ENCODE peak calls at places on chromosome 16, in six cellular contexts. H is A172; B is heart right ventricle; V is stimulated activated CD8-positive, alpha-beta memory T cell treated with anti-CD3 and anti-CD28 coated beads, Interleukin-4, amount 100 ng/mL, for 24 hours; X is mammary epithelial cell; L is natural killer cell. N is an unnamed sample.

GRCh38 chr16:84310642-84311041 is 16.0 kb downstream of the WFDC1 start:
- DNase-seq in L (no peak), H (no peak), B (no peak), V (no peak), X (no peak), N (no peak)

GRCh38 chr16:75263291-75263962 is 12.0 kb upstream of the BCAR1 start:
- DNase-seq in V (no peak), L (no peak), X (no peak), B (no peak), H (no peak), N (no peak)

GRCh38 chr16:57349212-57350031 is 9.2 kb upstream of the CCL22 start:
- DNase-seq in L (no peak), B (no peak), X (no peak), V (no peak), H (no peak), N (no peak)

GRCh38 chr16:88406096-88407041 is 23.6 kb downstream of the ZNF469 start:
- DNase-seq in X (no peak), V (no peak), B (no peak), H (no peak), L (no peak), N (no peak)

GRCh38 chr16:65284583-65284982 is 162.7 kb upstream of the CDH11 start:
- DNase-seq in B (no peak), H (no peak), X (no peak), V (no peak), L (no peak), N (no peak)

GRCh38 chr16:69827527-69827926 is 65.4 kb downstream of the WWP2 start:
- DNase-seq in X (peak), B (no peak), L (no peak), V (no peak), H (no peak), N (no peak)

GRCh38 chr16:89582614-89583196 is 7.1 kb downstream of the CPNE7 start:
- DNase-seq in H (no peak), L (no peak), X (no peak), V (no peak), B (no peak), N (no peak)

GRCh38 chr16:23836404-23837291 is 865 bp downstream of the PRKCB start:
- DNase-seq in H (no peak), X (no peak), B (no peak), V (peak), L (peak), N (no peak)

GRCh38 chr16:27951752-27952151 is 111.8 kb downstream of the GSG1L start:
- DNase-seq in X (peak), B (no peak), V (no peak), H (peak), L (no peak), N (no peak)

GRCh38 chr16:9316615-9317014 is 225.2 kb downstream of the HAPSTR1 start:
- DNase-seq in L (no peak), B (no peak), X (no peak), V (no peak), H (no peak), N (no peak)